ENCODE peak calls at places on chromosome 5, in six cellular contexts. G, L, F, Q, E and S are unnamed samples.

GRCh38 chr5:79149432-79149831 is 37.8 kb downstream of the BHMT start:
- ATAC-seq in Q (no peak), F (no peak), G (peak), L (no peak), E (no peak), S (no peak)

GRCh38 chr5:31573494-31573893 is 41.4 kb downstream of the C5orf22 start:
- ATAC-seq in E (no peak), F (no peak), G (no peak), L (no peak), Q (no peak), S (no peak)

GRCh38 chr5:107549567-107549966 is 121.2 kb downstream of the EFNA5 start:
- ATAC-seq in E (no peak), G (no peak), Q (no peak), F (no peak), L (peak), S (no peak)

GRCh38 chr5:32767948-32768427 is 56.9 kb downstream of the NPR3 start:
- ATAC-seq in Q (peak), E (peak), G (peak), L (peak), F (peak), S (no peak)

GRCh38 chr5:149618581-149619248 is 37.4 kb downstream of the ARHGEF37 start:
- ATAC-seq in L (peak), G (peak), Q (peak), E (peak), F (peak), S (peak)

GRCh38 chr5:131169810-131170539 is 769 bp upstream of the LYRM7 start:
- ATAC-seq in E (no peak), F (no peak), L (no peak), Q (no peak), G (no peak), S (no peak)

GRCh38 chr5:110333384-110333783 is 393.1 kb downstream of the TMEM232 start:
- ATAC-seq in G (no peak), F (peak), Q (no peak), E (no peak), L (no peak), S (no peak)

GRCh38 chr5:153084476-153084875 is 406.0 kb upstream of the GRIA1 start:
- ATAC-seq in E (no peak), G (peak), F (no peak), Q (no peak), L (no peak), S (no peak)

GRCh38 chr5:123107343-123108240 is 18.6 kb downstream of the PRDM6 start:
- ATAC-seq in G (no peak), F (no peak), L (no peak), E (no peak), Q (no peak), S (no peak)

GRCh38 chr5:131548190-131548589 is 86.8 kb downstream of the RAPGEF6 start:
- ATAC-seq in L (no peak), Q (no peak), E (no peak), F (no peak), G (no peak), S (no peak)

GRCh38 chr5:7886849-7887460 is 18.0 kb downstream of the MTRR start:
- ATAC-seq in E (peak), F (peak), Q (no peak), L (no peak), G (peak), S (no peak)

GRCh38 chr5:167348980-167349379 is 942.5 kb upstream of the WWC1 start:
- ATAC-seq in E (no peak), F (no peak), G (no peak), L (no peak), Q (no peak), S (no peak)

GRCh38 chr5:112958774-112959088 is 17.9 kb upstream of the DCP2 start:
- ATAC-seq in E (peak), G (no peak), Q (no peak), L (no peak), F (no peak), S (no peak)

GRCh38 chr5:132475531-132475930 is 15.0 kb downstream of the IRF1 start:
- ATAC-seq in F (peak), E (no peak), Q (no peak), G (no peak), L (peak), S (peak)

GRCh38 chr5:177447611-177448243 is 1.1 kb downstream of the PRR7 start:
- ATAC-seq in E (peak), Q (no peak), L (peak), G (peak), F (peak), S (peak)

GRCh38 chr5:18799482-18800128 is 1165.3 kb downstream of the TAF11L14 start:
- ATAC-seq in Q (no peak), F (no peak), G (no peak), L (no peak), E (no peak), S (no peak)

GRCh38 chr5:134046801-134047707 is 42.3 kb upstream of the VDAC1 start:
- ATAC-seq in Q (no peak), L (no peak), E (no peak), F (peak), G (no peak), S (no peak)

GRCh38 chr5:96297290-96297689 is 135.8 kb downstream of the PCSK1 start:
- ATAC-seq in F (peak), E (peak), L (peak), G (no peak), Q (peak), S (peak)
- H3K27ac ChIP-seq in F (peak), E (peak), L (no peak), G (peak), Q (peak), S (no peak)

GRCh38 chr5:17219431-17219830 is 2.0 kb downstream of the BASP1 start:
- ATAC-seq in G (no peak), F (no peak), L (no peak), E (no peak), Q (no peak), S (no peak)
- H3K27ac ChIP-seq in G (peak), F (no peak), L (no peak), E (peak), Q (no peak), S (no peak)

DNA sequence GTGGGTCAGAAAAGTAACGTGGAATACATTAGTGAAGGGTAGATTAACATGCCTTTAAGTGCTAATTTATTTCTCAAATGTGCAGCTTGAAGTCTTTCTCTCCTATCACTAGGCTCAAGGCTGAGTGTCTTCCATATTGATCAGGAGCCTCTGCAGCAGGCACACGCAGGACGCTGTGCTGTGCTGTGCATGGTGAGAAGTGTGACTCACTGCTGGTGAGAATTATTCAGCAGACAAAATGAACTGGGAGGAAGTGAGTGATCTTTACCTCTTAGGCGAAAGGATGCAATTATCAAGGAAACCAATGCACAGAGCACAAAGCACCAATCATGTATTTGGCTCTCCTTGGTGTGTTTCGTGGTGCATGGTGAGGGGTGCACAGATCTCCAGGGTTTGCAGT is 136.3 kb downstream of the TENT4A start:
- ATAC-seq in E (no peak), G (peak), F (no peak), L (no peak), Q (no peak), S (no peak)
- H3K27ac ChIP-seq in E (no peak), G (no peak), F (no peak), L (no peak), Q (no peak), S (no peak)

DNA sequence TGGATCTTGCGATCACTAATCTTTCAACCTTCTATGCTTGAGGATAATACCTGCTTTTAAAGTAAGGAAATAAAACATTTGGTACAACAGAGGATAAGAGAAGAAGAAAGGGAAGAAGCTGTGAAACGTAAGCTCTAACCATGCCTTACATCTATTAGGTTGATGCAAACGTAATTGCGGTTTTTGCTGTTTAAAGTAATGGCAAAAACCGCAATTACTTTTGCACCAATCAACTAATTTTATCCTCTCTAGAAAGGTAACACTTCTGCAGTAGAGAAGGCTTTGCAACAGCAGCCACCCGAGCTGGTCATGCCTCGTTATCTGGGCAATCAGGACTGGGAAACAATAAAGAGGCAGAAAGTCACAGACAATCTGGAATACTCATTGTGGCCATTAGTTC is 224.1 kb downstream of the MED10 start:
- ATAC-seq in E (no peak), Q (no peak), G (no peak), F (no peak), L (no peak), S (no peak)
- H3K27ac ChIP-seq in E (no peak), Q (no peak), G (no peak), F (no peak), L (no peak), S (no peak)

DNA sequence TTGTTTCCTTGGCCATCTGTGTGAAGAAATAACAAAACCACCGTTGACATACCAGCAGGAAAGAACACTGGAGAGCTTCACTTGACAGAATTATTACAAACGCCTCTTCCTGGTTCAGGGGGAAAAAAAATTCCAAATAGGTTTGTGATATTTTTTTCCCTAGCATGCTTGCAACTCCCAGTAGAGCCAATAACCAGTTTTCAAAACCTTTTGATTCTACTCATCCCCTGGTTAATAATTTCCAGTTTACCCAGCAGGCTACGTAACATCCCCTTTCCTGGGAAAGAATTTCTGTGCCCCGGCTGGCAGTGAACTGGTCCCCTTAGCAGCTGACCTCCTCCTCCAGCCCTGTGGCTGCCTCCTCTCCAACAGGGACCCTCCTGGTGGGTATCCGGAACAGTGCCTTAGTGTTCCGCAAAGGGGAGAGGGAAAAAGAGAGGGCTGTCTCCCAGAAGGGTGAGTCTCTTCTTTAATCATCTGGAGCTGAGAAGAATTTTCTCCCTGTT is 72.8 kb upstream of the BOD1 start:
- ATAC-seq in E (peak), L (peak), G (no peak), Q (peak), F (peak), S (no peak)
- H3K27ac ChIP-seq in E (peak), L (peak), G (no peak), Q (peak), F (peak), S (peak)

DNA sequence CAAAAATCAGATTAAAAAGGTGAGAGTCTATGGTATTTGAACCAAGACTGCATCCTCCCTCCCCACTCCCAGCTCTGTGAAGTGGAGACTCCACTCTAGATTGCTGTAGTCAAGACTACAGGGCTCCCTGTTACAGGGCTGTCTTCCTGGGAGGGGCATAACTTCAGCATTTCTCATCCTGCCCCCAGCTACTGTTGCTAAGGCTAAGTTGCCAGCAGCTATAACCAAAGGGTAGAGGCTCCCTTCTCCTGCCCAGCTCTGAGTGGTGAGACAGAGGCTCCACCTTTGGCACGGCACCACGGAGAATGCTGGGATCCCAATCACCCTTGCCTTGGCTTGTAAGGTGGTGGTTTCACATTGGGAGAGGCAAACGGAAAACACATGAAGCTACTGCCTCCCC is 39.2 kb upstream of the GCNT4 start:
- ATAC-seq in E (no peak), Q (no peak), F (no peak), L (no peak), G (peak), S (no peak)
- H3K27ac ChIP-seq in E (no peak), Q (no peak), F (no peak), L (no peak), G (peak), S (no peak)

DNA sequence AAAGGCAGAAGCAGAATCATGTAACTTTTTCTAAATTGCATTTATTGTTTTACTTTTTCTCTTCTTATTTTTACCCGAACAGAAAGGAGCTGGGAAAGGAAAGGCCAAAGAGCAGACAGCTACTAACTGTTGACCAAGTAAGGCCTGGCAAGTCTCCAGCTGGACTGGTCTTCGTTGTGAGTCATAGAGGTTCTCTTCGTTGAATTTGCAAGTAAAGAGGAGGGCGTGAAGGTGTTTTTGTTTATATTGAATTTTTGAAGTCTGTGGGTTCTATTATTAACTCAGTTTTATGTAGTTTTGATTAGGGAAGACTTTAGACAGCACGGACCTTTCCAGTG is 416.5 kb upstream of the CCNH start:
- ATAC-seq in L (no peak), E (no peak), Q (no peak), G (peak), F (peak), S (no peak)
- H3K27ac ChIP-seq in L (no peak), E (no peak), Q (no peak), G (no peak), F (no peak), S (no peak)